ENCODE peak calls at places on chromosomes 7 and 10, in four cellular contexts. M is CD4-positive, CD25-positive, alpha-beta regulatory T cell; S is aorta; A is body of pancreas. C is an unnamed sample.

GRCh38 chr7:140972876-140973829 is 41.6 kb downstream of the MRPS33 start:
- DNase-seq in M (no peak), S (no peak), A (no peak), C (no peak)

GRCh38 chr7:100667331-100668068 is 6.0 kb upstream of the GNB2 start:
- DNase-seq in M (no peak), S (no peak), A (no peak), C (no peak)

GRCh38 chr7:73519867-73520672 is 2.0 kb downstream of the BAZ1B start:
- DNase-seq in M (peak; percentile 17), S (no peak), A (no peak), C (no peak)

GRCh38 chr7:99843808-99844207 is 16.0 kb downstream of the CYP3A43 start:
- DNase-seq in M (no peak), S (no peak), A (no peak), C (no peak)

GRCh38 chr10:110504111-110504735 is 6.5 kb downstream of the DUSP5 start:
- DNase-seq in M (peak; percentile 58), S (peak; percentile 72), A (no peak), C (peak; percentile 74)

GRCh38 chr10:59582058-59582457 is 127.6 kb downstream of the SLC16A9 start:
- DNase-seq in M (no peak), S (no peak), A (no peak), C (no peak)

GRCh38 chr10:69666756-69667155 is 36.7 kb downstream of the FAM241B start:
- DNase-seq in M (no peak), S (no peak), A (no peak), C (no peak)

GRCh38 chr10:124266468-124267230 is 152.1 kb downstream of the OAT start:
- DNase-seq in M (no peak), S (no peak), A (no peak), C (no peak)

GRCh38 chr7:96014617-96015016 is 242.3 kb downstream of the DYNC1I1 start:
- DNase-seq in M (no peak), S (no peak), A (no peak), C (no peak)

GRCh38 chr7:14606101-14606500 is 296.4 kb downstream of the DGKB start:
- DNase-seq in M (no peak), S (no peak), A (no peak), C (no peak)

GRCh38 chr7:39811161-39811614 is 138.9 kb upstream of the CDK13 start:
- DNase-seq in M (no peak), S (no peak), A (no peak), C (no peak)

GRCh38 chr10:114313139-114313538 is 74.1 kb downstream of the VWA2 start:
- DNase-seq in M (no peak), S (no peak), A (no peak), C (no peak)

GRCh38 chr10:86946215-86947170 is 10.9 kb downstream of the MMRN2 start:
- DNase-seq in M (no peak), S (no peak), A (peak; percentile 71), C (no peak)

GRCh38 chr10:55822096-55822495 is 539.0 kb downstream of the ZWINT start:
- DNase-seq in M (no peak), S (no peak), A (no peak), C (no peak)

GRCh38 chr10:66586073-66586472 is 339.8 kb upstream of the LRRTM3 start:
- DNase-seq in M (no peak), S (no peak), A (peak; percentile 13), C (no peak)

GRCh38 chr10:15349133-15349532 is 22.0 kb downstream of the FAM171A1 start:
- DNase-seq in M (no peak), S (no peak), A (no peak), C (no peak)

GRCh38 chr7:1512781-1513656 is 8.8 kb upstream of the INTS1 start:
- DNase-seq in M (peak; percentile 68), S (peak; percentile 95), A (peak; percentile 22), C (peak; percentile 61)

GRCh38 chr10:1410469-1411395 is 326.6 kb downstream of the ADARB2 start:
- DNase-seq in M (no peak), S (no peak), A (no peak), C (no peak)

GRCh38 chr10:132879408-132880147 is 62.8 kb downstream of the CFAP46 start:
- DNase-seq in M (no peak), S (peak; percentile 39), A (no peak), C (no peak)

GRCh38 chr7:137449016-137449415 is 105.5 kb upstream of the PTN start:
- DNase-seq in M (no peak), S (no peak), A (no peak), C (no peak)

GRCh38 chr10:42836771-42837468 is 54.3 kb downstream of the BMS1 start:
- DNase-seq in M (no peak), S (no peak), A (peak; percentile 23), C (no peak)

GRCh38 chr7:127527561-127527960 is 57.8 kb downstream of the GCC1 start:
- DNase-seq in M (no peak), S (no peak), A (no peak), C (no peak)

GRCh38 chr7:1322240-1323110 is 89.8 kb downstream of the UNCX start:
- DNase-seq in M (no peak), S (no peak), A (no peak), C (no peak)

GRCh38 chr7:142459557-142459963 is 201.7 kb upstream of the PRSS58 start:
- DNase-seq in M (no peak), S (no peak), A (peak; percentile 24), C (peak; percentile 30)

GRCh38 chr7:151876112-151876898 is 610 bp downstream of the PRKAG2 start:
- DNase-seq in M (peak; percentile 68), S (peak; percentile 90), A (peak; percentile 79), C (peak; percentile 69)

GRCh38 chr10:88253-88652 is 39.2 kb upstream of the TUBB8 start:
- DNase-seq in M (no peak), S (no peak), A (peak; percentile 62), C (no peak)

GRCh38 chr7:14806886-14807285 is 95.7 kb downstream of the DGKB start:
- DNase-seq in M (no peak), S (no peak), A (no peak), C (no peak)

GRCh38 chr7:127741764-127742375 is 89.9 kb downstream of the SND1 start:
- DNase-seq in M (no peak), S (no peak), A (peak; percentile 30), C (no peak)

GRCh38 chr7:30470783-30471182 is 7.8 kb downstream of the NOD1 start:
- DNase-seq in M (no peak), S (no peak), A (peak; percentile 40), C (no peak)

GRCh38 chr7:17304926-17305325 is 6.5 kb downstream of the AHR start:
- DNase-seq in M (no peak), S (no peak), A (peak; percentile 27), C (peak; percentile 27)

DNA sequence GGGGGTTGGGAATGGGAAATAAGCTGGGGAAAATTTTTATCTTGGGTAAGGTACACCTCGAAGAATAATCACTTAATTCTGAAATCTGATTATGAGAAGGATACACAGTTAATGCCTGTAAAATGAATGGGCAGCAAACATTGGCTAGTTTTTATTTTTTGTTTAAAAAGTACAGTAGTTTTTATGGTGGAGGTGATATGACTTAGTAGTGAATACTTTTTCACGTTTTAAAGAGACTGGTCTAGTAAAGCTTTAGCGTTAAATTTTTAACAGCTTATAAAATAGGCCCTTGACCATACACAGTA is 1.8 kb downstream of the PTPN12 start:
- DNase-seq in M (no peak), S (no peak), A (no peak), C (no peak)
- H3K27ac ChIP-seq in M (no peak overlapping the region), S (no peak overlapping the region), A (peak overlapping the region; percentile 90), C (no peak overlapping the region)

DNA sequence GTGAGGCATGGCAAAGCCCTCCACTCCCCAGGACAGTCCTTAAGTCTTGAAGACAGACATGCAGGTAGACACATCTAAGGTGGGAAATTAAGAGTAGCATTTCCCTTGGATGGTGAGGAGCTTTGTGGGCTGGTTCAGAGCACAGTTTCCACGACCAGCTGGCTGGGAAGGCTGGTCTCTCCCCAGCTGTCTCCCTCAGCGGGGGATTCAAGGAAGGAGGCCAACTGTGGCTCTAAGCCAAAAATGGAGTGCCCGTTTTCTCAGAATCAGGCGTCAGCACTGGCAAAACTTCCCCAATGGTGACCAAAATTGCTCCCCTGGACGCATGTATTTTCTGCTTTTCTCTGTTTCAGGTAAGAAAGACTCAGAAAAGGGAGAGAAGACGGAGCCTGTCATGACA is 230.6 kb upstream of the FZD8 start:
- DNase-seq in M (no peak), S (no peak), A (no peak), C (no peak)
- H3K4me1 ChIP-seq in M (no peaks in the 10 kb centered on the region), S (no peaks in the 10 kb centered on the region), A (no peaks in the 10 kb centered on the region), C (no peaks in the 10 kb centered on the region)

DNA sequence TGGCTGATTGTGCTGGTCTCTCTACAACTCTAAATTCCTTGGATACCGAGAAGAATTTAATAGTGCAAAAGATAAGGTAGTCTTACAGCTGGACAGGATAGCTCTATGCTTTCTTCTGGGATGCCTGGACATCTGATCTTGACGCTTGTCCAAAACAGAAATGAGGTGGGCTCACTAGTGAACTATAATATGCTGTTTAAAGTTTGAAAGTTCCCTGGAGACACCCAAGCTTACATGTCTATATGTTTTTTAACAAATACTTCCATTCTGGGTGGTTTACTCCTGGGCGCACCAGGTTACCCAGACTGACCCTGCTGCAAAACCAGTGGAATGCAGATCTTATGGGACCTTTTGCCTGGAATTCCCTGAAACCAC is 702.1 kb upstream of the COBL start:
- DNase-seq in M (no peak), S (no peak), A (no peak), C (no peak)
- H3K4me3 ChIP-seq in M (no peak overlapping the region), S (no peak overlapping the region), A (no peak overlapping the region), C (no peak overlapping the region)

GRCh38 chr10:95273393-95274312 is 17.1 kb downstream of the PDLIM1 start:
- DNase-seq in M (no peak), S (no peak), A (peak; percentile 52), C (no peak)
- H3K27ac ChIP-seq in M (no peak overlapping the region), S (peak overlapping the region; percentile 87), A (peak overlapping the region; percentile 29), C (no peak overlapping the region)

GRCh38 chr10:29699621-29700020 is 64.8 kb upstream of the SVIL start:
- DNase-seq in M (no peak), S (no peak), A (no peak), C (no peak)
- H3K4me1 ChIP-seq in M (peaks cover 12% of the 10 kb centered on the region), S (peaks cover 6% of the 10 kb centered on the region), A (no peaks in the 10 kb centered on the region), C (peaks cover 17% of the 10 kb centered on the region)

DNA sequence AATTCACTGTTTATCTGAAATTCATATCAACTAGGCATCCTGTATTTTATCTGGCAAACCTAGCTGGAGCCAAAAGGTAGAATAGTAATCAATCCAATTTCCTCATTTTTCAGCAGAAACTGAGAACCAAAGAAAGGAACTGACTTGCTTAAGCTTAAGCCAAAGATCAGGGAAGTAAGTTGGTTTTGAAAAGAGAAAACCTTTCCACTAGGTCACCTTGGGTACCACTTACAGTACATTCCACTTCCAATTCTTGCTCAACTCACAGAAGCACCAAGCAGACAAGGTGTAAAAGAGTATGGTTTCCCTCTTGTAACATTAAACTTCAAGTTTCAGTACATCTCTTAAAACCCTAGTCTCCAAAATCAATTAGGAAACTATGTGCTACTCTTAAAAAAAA is 79.6 kb downstream of the ZFAND4 start:
- DNase-seq in M (no peak), S (no peak), A (no peak), C (no peak)
- H3K4me3 ChIP-seq in M (peak overlapping the region; percentile 94), S (no peak overlapping the region), A (no peak overlapping the region), C (no peak overlapping the region)

GRCh38 chr7:27605689-27606269 is 56.9 kb downstream of the HIBADH start:
- DNase-seq in M (no peak), S (no peak), A (no peak), C (no peak)
- H3K27ac ChIP-seq in M (no peak overlapping the region), S (no peak overlapping the region), A (no peak overlapping the region), C (no peak overlapping the region)

C was measured in CD4-positive, alpha-beta memory T cell.